ENCODE peak calls at places on chromosomes 2 and 18, in four cellular contexts. M, D, I and F are unnamed samples.
A peak's percentile ranks its signal among the peaks of the same experiment; 100 is the strongest.

GRCh38 chr2:165428996-165429395 is 40.5 kb upstream of the CSRNP3 start:
- DNase-seq in M (no peak), D (no peak), I (no peak), F (peak; percentile 20)

GRCh38 chr2:2843969-2844548 is 513.0 kb upstream of the MYT1L start:
- DNase-seq in M (no peak), D (no peak), I (peak; percentile 51), F (no peak)

GRCh38 chr18:5285326-5285725 is 10.2 kb downstream of the ZBTB14 start:
- DNase-seq in M (no peak), D (no peak), I (no peak), F (no peak)

GRCh38 chr2:229901819-229902218 is 20.0 kb downstream of the TRIP12 start:
- DNase-seq in M (no peak), D (peak; percentile 73), I (peak; percentile 73), F (peak; percentile 69)

GRCh38 chr2:204452464-204453023 is 92.7 kb upstream of the PARD3B start:
- DNase-seq in M (peak; percentile 77), D (peak; percentile 98), I (peak; percentile 91), F (peak; percentile 100)

GRCh38 chr2:223632826-223633225 is 30.7 kb upstream of the SCG2 start:
- DNase-seq in M (no peak), D (no peak), I (no peak), F (no peak)

GRCh38 chr2:164735309-164735919 is 106.2 kb downstream of the COBLL1 start:
- DNase-seq in M (no peak), D (no peak), I (no peak), F (peak; percentile 11)

GRCh38 chr18:12838178-12838634 is 45.8 kb downstream of the PTPN2 start:
- DNase-seq in M (no peak), D (peak; percentile 90), I (peak; percentile 57), F (peak; percentile 88)

GRCh38 chr2:205086689-205087088 is 541.4 kb downstream of the PARD3B start:
- DNase-seq in M (no peak), D (peak; percentile 38), I (no peak), F (peak; percentile 42)

DNA sequence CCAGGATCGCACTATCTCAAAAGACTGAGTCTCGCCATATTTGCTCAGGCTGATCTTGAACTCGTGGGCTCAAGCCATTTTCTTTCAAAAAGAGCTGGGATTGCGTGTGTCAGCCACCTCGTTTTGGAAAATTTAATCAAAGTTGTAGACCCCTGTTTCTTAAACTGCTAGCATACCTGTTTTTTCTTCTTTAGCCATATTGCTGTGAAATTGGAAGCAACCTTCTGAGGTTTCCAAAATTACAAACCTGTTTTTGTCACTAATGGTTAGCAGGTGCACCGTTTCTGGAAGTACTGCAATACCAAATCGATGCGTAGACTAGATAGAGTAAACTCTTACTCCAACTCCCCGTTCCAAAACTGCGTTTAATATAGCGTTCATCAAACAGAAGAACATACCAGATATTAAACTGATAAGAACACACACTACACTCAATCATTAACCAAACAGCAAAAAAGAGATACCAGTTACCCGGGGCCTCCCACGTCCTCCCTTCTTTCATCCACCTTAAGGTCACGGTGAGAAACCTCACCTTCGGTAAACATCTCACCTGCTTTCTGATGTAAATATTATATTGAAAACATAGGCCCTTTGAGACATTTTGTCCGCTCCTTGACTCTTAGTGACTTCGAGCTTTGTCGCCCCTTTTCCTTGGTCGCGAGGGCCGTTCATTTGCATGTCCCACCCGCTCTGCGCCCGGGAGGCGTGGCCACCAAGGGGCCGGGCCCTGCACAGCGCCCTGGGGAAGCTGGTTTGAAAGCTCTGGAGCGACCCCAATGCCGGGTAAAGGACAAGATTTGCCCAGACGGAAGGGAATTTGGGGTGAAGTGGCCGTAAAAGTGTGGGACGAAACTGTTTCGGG is at the start of gene RNU2-63P:
- DNase-seq in M (peak; percentile 76), D (peak; percentile 96), I (peak; percentile 97), F (peak; percentile 98)
- H3K4ac ChIP-seq in M (no peak within 1 kb of the TSS), D (peak within 1 kb of the TSS; percentile 90), I (no peak within 1 kb of the TSS), F (no peak within 1 kb of the TSS)

GRCh38 chr2:109613922-109614714 is at the start of the genes SEPTIN10 and SOWAHC:
- DNase-seq in M (peak; percentile 98), D (peak; percentile 99), I (peak; percentile 100), F (peak; percentile 99)
- H2BK5ac ChIP-seq in M (peak within 1 kb of the TSS; percentile 53), D (peak within 1 kb of the TSS; percentile 91), I (peak within 1 kb of the TSS; percentile 85), F (peak within 1 kb of the TSS; percentile 95)

GRCh38 chr2:227761734-227762476 is 16.2 kb downstream of the SCYGR8 start:
- DNase-seq in M (no peak), D (peak; percentile 8), I (no peak), F (no peak)

DNA sequence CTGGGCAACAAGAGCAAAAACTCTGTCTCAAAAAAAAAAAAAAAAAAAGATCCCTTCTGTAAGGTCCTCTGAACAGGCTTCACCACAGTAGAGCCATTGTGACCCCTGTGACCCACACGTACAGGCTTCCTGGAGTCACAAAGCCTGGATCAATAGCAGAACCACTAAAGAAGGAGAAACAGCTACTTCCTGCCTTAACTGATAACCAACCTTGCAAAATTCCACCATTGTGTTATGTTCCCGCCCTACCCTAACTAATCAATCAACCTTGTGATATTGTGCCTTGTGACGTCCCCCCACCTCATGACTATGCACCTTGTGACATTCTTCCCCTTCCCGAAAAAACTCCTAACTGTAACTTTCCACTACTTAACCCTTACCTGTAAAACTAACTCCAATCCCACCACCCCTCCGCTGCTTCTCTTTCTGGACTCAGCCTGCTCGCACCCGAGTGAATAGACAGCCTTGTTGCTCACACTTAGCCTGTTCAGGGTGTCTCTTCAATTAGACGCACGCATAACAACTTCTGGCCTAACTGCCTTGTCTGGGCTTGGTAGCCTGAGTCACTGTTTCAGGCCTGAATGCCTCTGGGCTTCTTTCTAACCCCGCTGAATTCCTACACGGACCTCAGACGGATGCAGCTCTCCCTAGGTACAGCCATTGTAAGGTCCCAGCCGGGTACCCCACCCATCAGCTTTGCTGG is 13.9 kb downstream of the SCYGR8 start:
- DNase-seq in M (no peak), D (no peak), I (peak; percentile 78), F (no peak)
- H4K8ac ChIP-seq in M (no peak overlapping the region), D (no peak overlapping the region), I (no peak overlapping the region), F (no peak overlapping the region)

DNA sequence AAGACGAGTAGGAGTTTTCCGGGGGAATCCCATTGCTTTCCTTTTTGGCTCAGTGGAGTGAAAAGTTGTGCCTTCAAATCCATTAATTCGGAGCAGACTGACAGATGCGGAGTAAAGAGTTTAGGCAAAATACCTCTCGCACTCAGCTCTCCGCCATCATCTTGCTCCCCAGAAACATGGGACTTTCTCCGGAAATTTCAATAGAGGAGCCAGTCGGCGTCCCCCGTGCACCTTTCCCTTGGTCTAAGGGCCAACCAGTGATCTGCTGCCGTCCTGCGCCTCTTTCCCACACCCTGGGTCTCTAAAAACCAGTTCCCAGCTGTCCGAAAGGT is 318 bp downstream of the TYW5 start:
- DNase-seq in M (no peak), D (no peak), I (no peak), F (no peak)
- H3K4ac ChIP-seq in M (no peak overlapping the region), D (peak overlapping the region; percentile 78), I (peak overlapping the region; percentile 89), F (peak overlapping the region; percentile 68)

DNA sequence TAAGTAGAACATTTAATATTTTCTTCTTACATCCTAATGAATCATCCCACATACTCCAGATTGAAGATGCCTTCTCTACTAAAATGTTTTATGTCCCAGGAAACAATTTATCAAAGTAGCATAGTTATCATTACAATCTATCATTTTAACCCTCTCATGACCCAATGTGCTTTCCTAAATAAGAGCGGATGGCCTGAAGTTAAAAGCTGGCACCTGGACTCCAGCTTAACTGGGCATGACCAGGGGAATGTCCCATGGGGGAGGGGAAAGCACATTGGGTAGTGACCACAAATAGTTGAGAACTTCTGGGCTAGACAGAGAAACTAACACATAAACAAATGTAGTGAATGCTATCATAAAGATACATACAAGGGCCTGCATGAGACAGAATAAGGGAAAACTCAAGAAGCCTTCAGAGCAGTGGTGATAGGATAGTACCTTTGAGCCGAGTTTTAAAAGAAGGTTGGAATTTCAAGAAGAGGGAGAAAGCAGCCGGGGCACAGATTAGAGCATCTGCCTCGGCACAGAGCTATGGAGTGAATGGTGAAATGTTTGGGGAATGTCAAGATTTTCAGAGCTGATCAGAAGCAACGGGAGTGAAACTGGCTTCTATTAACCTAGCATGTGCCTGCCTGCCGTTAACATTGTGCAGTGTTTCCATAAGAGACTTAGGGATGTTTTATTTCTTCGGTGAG is 97.2 kb upstream of the PPP1CB start:
- DNase-seq in M (no peak), D (no peak), I (no peak), F (peak; percentile 48)
- H2BK5ac ChIP-seq in M (no peak overlapping the region), D (no peak overlapping the region), I (no peak overlapping the region), F (no peak overlapping the region)

GRCh38 chr2:113755690-113756063 is 765 bp downstream of the SLC35F5 start:
- DNase-seq in M (no peak), D (peak; percentile 17), I (no peak), F (peak; percentile 52)
- H4K8ac ChIP-seq in M (no peak overlapping the region), D (peak overlapping the region; percentile 84), I (no peak overlapping the region), F (no peak overlapping the region)

GRCh38 chr18:24913507-24914147 is 438.3 kb downstream of the ZNF521 start:
- DNase-seq in M (no peak), D (no peak), I (peak; percentile 57), F (peak; percentile 39)

GRCh38 chr18:24914685-24915267 is 437.2 kb downstream of the ZNF521 start:
- DNase-seq in M (no peak), D (no peak), I (no peak), F (peak; percentile 13)

GRCh38 chr18:24917767-24918166 is 434.2 kb downstream of the ZNF521 start:
- DNase-seq in M (no peak), D (no peak), I (no peak), F (no peak)

GRCh38 chr18:24914148-24914525 is 437.8 kb downstream of the ZNF521 start:
- DNase-seq in M (no peak), D (no peak), I (peak; percentile 62), F (no peak)

GRCh38 chr18:24915547-24915946 is 436.4 kb downstream of the ZNF521 start:
- DNase-seq in M (no peak), D (peak; percentile 75), I (no peak), F (peak; percentile 79)
- H3K4ac ChIP-seq in M (no peak overlapping the region), D (no peak overlapping the region), I (no peak overlapping the region), F (no peak overlapping the region)